ENCODE peak calls at places on chromosomes 7 and 10, in eight cellular contexts. One of them, this sample, is unnamed.

GRCh38 chr7:31408120-31408729 is 67.7 kb upstream of the NEUROD6 start:
- DNase-seq in effector CD8-positive, alpha-beta T cell: no peak
- DNase-seq in SK-MEL-5: no peak
- DNase-seq in ureter: no peak
- DNase-seq in M059J: peak
- DNase-seq in hypothalamus: no peak
- DNase-seq in 8988T: no peak
- DNase-seq in Ammon's horn: no peak
- DNase-seq in this sample: no peak

GRCh38 chr7:78039791-78040776 is 241.5 kb downstream of the PHTF2 start:
- DNase-seq in effector CD8-positive, alpha-beta T cell: peak
- DNase-seq in SK-MEL-5: peak
- DNase-seq in ureter: peak
- DNase-seq in M059J: no peak
- DNase-seq in hypothalamus: no peak
- DNase-seq in 8988T: peak
- DNase-seq in Ammon's horn: no peak
- DNase-seq in this sample: no peak

GRCh38 chr7:104926905-104927454 is 87.0 kb upstream of the KMT2E start:
- DNase-seq in effector CD8-positive, alpha-beta T cell: no peak
- DNase-seq in SK-MEL-5: no peak
- DNase-seq in ureter: no peak
- DNase-seq in M059J: no peak
- DNase-seq in hypothalamus: no peak
- DNase-seq in 8988T: no peak
- DNase-seq in Ammon's horn: peak
- DNase-seq in this sample: no peak

GRCh38 chr10:12807982-12808613 is 193.4 kb downstream of the CCDC3 start:
- DNase-seq in effector CD8-positive, alpha-beta T cell: no peak
- DNase-seq in SK-MEL-5: no peak
- DNase-seq in ureter: no peak
- DNase-seq in M059J: no peak
- DNase-seq in hypothalamus: no peak
- DNase-seq in 8988T: no peak
- DNase-seq in Ammon's horn: no peak
- DNase-seq in this sample: no peak

GRCh38 chr7:1852781-1853618 is 182.9 kb downstream of the ELFN1 start:
- DNase-seq in effector CD8-positive, alpha-beta T cell: no peak
- DNase-seq in SK-MEL-5: no peak
- DNase-seq in ureter: no peak
- DNase-seq in M059J: no peak
- DNase-seq in hypothalamus: no peak
- DNase-seq in 8988T: no peak
- DNase-seq in Ammon's horn: no peak
- DNase-seq in this sample: no peak

GRCh38 chr10:90818736-90819135 is 39.1 kb downstream of the HTR7 start:
- DNase-seq in effector CD8-positive, alpha-beta T cell: no peak
- DNase-seq in SK-MEL-5: no peak
- DNase-seq in ureter: no peak
- DNase-seq in M059J: no peak
- DNase-seq in hypothalamus: no peak
- DNase-seq in 8988T: no peak
- DNase-seq in Ammon's horn: no peak
- DNase-seq in this sample: no peak

GRCh38 chr10:129390147-129390546 is 76.9 kb upstream of the MGMT start:
- DNase-seq in effector CD8-positive, alpha-beta T cell: no peak
- DNase-seq in SK-MEL-5: no peak
- DNase-seq in ureter: no peak
- DNase-seq in M059J: no peak
- DNase-seq in hypothalamus: no peak
- DNase-seq in 8988T: no peak
- DNase-seq in Ammon's horn: no peak
- DNase-seq in this sample: no peak

GRCh38 chr10:123645615-123646014 is 20.5 kb upstream of the GPR26 start:
- DNase-seq in effector CD8-positive, alpha-beta T cell: no peak
- DNase-seq in SK-MEL-5: no peak
- DNase-seq in ureter: peak
- DNase-seq in M059J: no peak
- DNase-seq in hypothalamus: no peak
- DNase-seq in 8988T: no peak
- DNase-seq in Ammon's horn: no peak
- DNase-seq in this sample: peak

GRCh38 chr7:28145931-28146330 is 34.7 kb downstream of the JAZF1 start:
- DNase-seq in effector CD8-positive, alpha-beta T cell: no peak
- DNase-seq in SK-MEL-5: no peak
- DNase-seq in ureter: no peak
- DNase-seq in M059J: no peak
- DNase-seq in hypothalamus: no peak
- DNase-seq in 8988T: no peak
- DNase-seq in Ammon's horn: no peak
- DNase-seq in this sample: no peak

GRCh38 chr7:2038876-2039728 is 193.6 kb downstream of the MAD1L1 start:
- DNase-seq in effector CD8-positive, alpha-beta T cell: no peak
- DNase-seq in SK-MEL-5: no peak
- DNase-seq in ureter: no peak
- DNase-seq in M059J: no peak
- DNase-seq in hypothalamus: no peak
- DNase-seq in 8988T: no peak
- DNase-seq in Ammon's horn: no peak
- DNase-seq in this sample: peak

GRCh38 chr10:97873569-97873968 is 23.9 kb downstream of the GOLGA7B start:
- DNase-seq in effector CD8-positive, alpha-beta T cell: no peak
- DNase-seq in SK-MEL-5: no peak
- DNase-seq in ureter: no peak
- DNase-seq in M059J: no peak
- DNase-seq in hypothalamus: no peak
- DNase-seq in 8988T: no peak
- DNase-seq in Ammon's horn: no peak
- DNase-seq in this sample: no peak

GRCh38 chr10:132710746-132711617 is 75.0 kb downstream of the NKX6-2 start:
- DNase-seq in effector CD8-positive, alpha-beta T cell: no peak
- DNase-seq in SK-MEL-5: no peak
- DNase-seq in ureter: no peak
- DNase-seq in M059J: no peak
- DNase-seq in hypothalamus: no peak
- DNase-seq in 8988T: no peak
- DNase-seq in Ammon's horn: no peak
- DNase-seq in this sample: no peak

GRCh38 chr10:51629969-51630617 is 69.3 kb downstream of the CSTF2T start:
- DNase-seq in effector CD8-positive, alpha-beta T cell: no peak
- DNase-seq in SK-MEL-5: no peak
- DNase-seq in ureter: no peak
- DNase-seq in M059J: no peak
- DNase-seq in hypothalamus: no peak
- DNase-seq in 8988T: no peak
- DNase-seq in Ammon's horn: peak
- DNase-seq in this sample: no peak

GRCh38 chr7:27784399-27785053 is 44.6 kb downstream of the TAX1BP1 start:
- DNase-seq in effector CD8-positive, alpha-beta T cell: no peak
- DNase-seq in SK-MEL-5: peak
- DNase-seq in ureter: no peak
- DNase-seq in M059J: peak
- DNase-seq in hypothalamus: no peak
- DNase-seq in 8988T: no peak
- DNase-seq in Ammon's horn: peak
- DNase-seq in this sample: no peak

GRCh38 chr7:128908750-128909385 is 1.6 kb downstream of the KCP start:
- DNase-seq in effector CD8-positive, alpha-beta T cell: no peak
- DNase-seq in SK-MEL-5: no peak
- DNase-seq in ureter: no peak
- DNase-seq in M059J: no peak
- DNase-seq in hypothalamus: no peak
- DNase-seq in 8988T: peak
- DNase-seq in Ammon's horn: no peak
- DNase-seq in this sample: no peak

GRCh38 chr10:102453502-102453901 is 2.2 kb upstream of the C10orf95 start:
- DNase-seq in effector CD8-positive, alpha-beta T cell: no peak
- DNase-seq in SK-MEL-5: no peak
- DNase-seq in ureter: no peak
- DNase-seq in M059J: peak
- DNase-seq in hypothalamus: no peak
- DNase-seq in 8988T: no peak
- DNase-seq in Ammon's horn: no peak
- DNase-seq in this sample: no peak

GRCh38 chr7:38057829-38058228 is 120.2 kb upstream of the STARD3NL start:
- DNase-seq in effector CD8-positive, alpha-beta T cell: no peak
- DNase-seq in SK-MEL-5: no peak
- DNase-seq in ureter: no peak
- DNase-seq in M059J: peak
- DNase-seq in hypothalamus: no peak
- DNase-seq in 8988T: no peak
- DNase-seq in Ammon's horn: no peak
- DNase-seq in this sample: no peak

GRCh38 chr10:133286366-133286765 is 9.7 kb upstream of the ADAM8 start:
- DNase-seq in effector CD8-positive, alpha-beta T cell: no peak
- DNase-seq in SK-MEL-5: no peak
- DNase-seq in ureter: no peak
- DNase-seq in M059J: no peak
- DNase-seq in hypothalamus: no peak
- DNase-seq in 8988T: no peak
- DNase-seq in Ammon's horn: no peak
- DNase-seq in this sample: no peak

GRCh38 chr7:57348646-57349269 is 101.2 kb upstream of the ZNF716 start:
- DNase-seq in effector CD8-positive, alpha-beta T cell: no peak
- DNase-seq in SK-MEL-5: no peak
- DNase-seq in ureter: no peak
- DNase-seq in M059J: no peak
- DNase-seq in hypothalamus: no peak
- DNase-seq in 8988T: no peak
- DNase-seq in Ammon's horn: no peak
- DNase-seq in this sample: no peak

GRCh38 chr10:97788552-97789442 is 17.0 kb upstream of the SFRP5 start:
- DNase-seq in effector CD8-positive, alpha-beta T cell: no peak
- DNase-seq in SK-MEL-5: no peak
- DNase-seq in ureter: no peak
- DNase-seq in M059J: no peak
- DNase-seq in hypothalamus: no peak
- DNase-seq in 8988T: no peak
- DNase-seq in Ammon's horn: no peak
- DNase-seq in this sample: no peak

GRCh38 chr7:16891874-16892620 is 10.3 kb upstream of the AGR3 start:
- DNase-seq in effector CD8-positive, alpha-beta T cell: no peak
- DNase-seq in SK-MEL-5: no peak
- DNase-seq in ureter: no peak
- DNase-seq in M059J: peak
- DNase-seq in hypothalamus: no peak
- DNase-seq in 8988T: no peak
- DNase-seq in Ammon's horn: no peak
- DNase-seq in this sample: no peak

GRCh38 chr7:156147771-156148504 is 335.7 kb upstream of the SHH start:
- DNase-seq in effector CD8-positive, alpha-beta T cell: no peak
- DNase-seq in SK-MEL-5: no peak
- DNase-seq in ureter: no peak
- DNase-seq in M059J: no peak
- DNase-seq in hypothalamus: no peak
- DNase-seq in 8988T: no peak
- DNase-seq in Ammon's horn: no peak
- DNase-seq in this sample: no peak

GRCh38 chr10:28120043-28120749 is 121.3 kb upstream of the ODAD2 start:
- DNase-seq in effector CD8-positive, alpha-beta T cell: no peak
- DNase-seq in SK-MEL-5: no peak
- DNase-seq in ureter: no peak
- DNase-seq in M059J: peak
- DNase-seq in hypothalamus: no peak
- DNase-seq in 8988T: no peak
- DNase-seq in Ammon's horn: no peak
- DNase-seq in this sample: no peak

GRCh38 chr10:98293550-98294269 is 25.7 kb upstream of the LOXL4 start:
- DNase-seq in effector CD8-positive, alpha-beta T cell: no peak
- DNase-seq in SK-MEL-5: no peak
- DNase-seq in ureter: no peak
- DNase-seq in M059J: peak
- DNase-seq in hypothalamus: no peak
- DNase-seq in 8988T: no peak
- DNase-seq in Ammon's horn: no peak
- DNase-seq in this sample: no peak

GRCh38 chr7:27101906-27102577 is 441 bp downstream of the HOXA2 start:
- DNase-seq in effector CD8-positive, alpha-beta T cell: no peak
- DNase-seq in SK-MEL-5: no peak
- DNase-seq in ureter: no peak
- DNase-seq in M059J: no peak
- DNase-seq in hypothalamus: no peak
- DNase-seq in 8988T: no peak
- DNase-seq in Ammon's horn: no peak
- DNase-seq in this sample: peak

GRCh38 chr10:48199580-48200377 is 74.7 kb downstream of the FRMPD2 start:
- DNase-seq in effector CD8-positive, alpha-beta T cell: no peak
- DNase-seq in SK-MEL-5: no peak
- DNase-seq in ureter: no peak
- DNase-seq in M059J: peak
- DNase-seq in hypothalamus: no peak
- DNase-seq in 8988T: no peak
- DNase-seq in Ammon's horn: no peak
- DNase-seq in this sample: no peak

GRCh38 chr7:155360495-155361362 is 63.1 kb downstream of the INSIG1 start:
- DNase-seq in effector CD8-positive, alpha-beta T cell: no peak
- DNase-seq in SK-MEL-5: no peak
- DNase-seq in ureter: no peak
- DNase-seq in M059J: no peak
- DNase-seq in hypothalamus: no peak
- DNase-seq in 8988T: no peak
- DNase-seq in Ammon's horn: no peak
- DNase-seq in this sample: no peak

GRCh38 chr7:50735327-50735726 is 47.4 kb downstream of the GRB10 start:
- DNase-seq in effector CD8-positive, alpha-beta T cell: no peak
- DNase-seq in SK-MEL-5: no peak
- DNase-seq in ureter: no peak
- DNase-seq in M059J: no peak
- DNase-seq in hypothalamus: no peak
- DNase-seq in 8988T: no peak
- DNase-seq in Ammon's horn: no peak
- DNase-seq in this sample: no peak

GRCh38 chr7:65798111-65799075 is 74.5 kb upstream of the VKORC1L1 start:
- DNase-seq in effector CD8-positive, alpha-beta T cell: no peak
- DNase-seq in SK-MEL-5: no peak
- DNase-seq in ureter: no peak
- DNase-seq in M059J: peak
- DNase-seq in hypothalamus: no peak
- DNase-seq in 8988T: no peak
- DNase-seq in Ammon's horn: no peak
- DNase-seq in this sample: no peak

GRCh38 chr7:144784943-144785342 is 50.9 kb downstream of the TPK1 start:
- DNase-seq in effector CD8-positive, alpha-beta T cell: no peak
- DNase-seq in SK-MEL-5: peak
- DNase-seq in ureter: no peak
- DNase-seq in M059J: no peak
- DNase-seq in hypothalamus: no peak
- DNase-seq in 8988T: no peak
- DNase-seq in Ammon's horn: no peak
- DNase-seq in this sample: no peak

GRCh38 chr7:38451840-38452239 is 178.4 kb upstream of the TARP start:
- DNase-seq in effector CD8-positive, alpha-beta T cell: no peak
- DNase-seq in SK-MEL-5: peak
- DNase-seq in ureter: no peak
- DNase-seq in M059J: peak
- DNase-seq in hypothalamus: no peak
- DNase-seq in 8988T: no peak
- DNase-seq in Ammon's horn: peak
- DNase-seq in this sample: no peak

GRCh38 chr7:92810242-92810611 is 26.1 kb downstream of the CDK6 start:
- DNase-seq in effector CD8-positive, alpha-beta T cell: no peak
- DNase-seq in SK-MEL-5: no peak
- DNase-seq in ureter: no peak
- DNase-seq in M059J: peak
- DNase-seq in hypothalamus: no peak
- DNase-seq in 8988T: no peak
- DNase-seq in Ammon's horn: no peak
- DNase-seq in this sample: no peak

GRCh38 chr7:5549096-5549896 is 125.7 kb upstream of the TNRC18 start:
- DNase-seq in effector CD8-positive, alpha-beta T cell: no peak
- DNase-seq in SK-MEL-5: peak
- DNase-seq in ureter: peak
- DNase-seq in M059J: peak
- DNase-seq in hypothalamus: no peak
- DNase-seq in 8988T: peak
- DNase-seq in Ammon's horn: no peak
- DNase-seq in this sample: no peak

GRCh38 chr10:100014129-100014762 is 4.5 kb upstream of the DNMBP start:
- DNase-seq in effector CD8-positive, alpha-beta T cell: no peak
- DNase-seq in SK-MEL-5: no peak
- DNase-seq in ureter: no peak
- DNase-seq in M059J: no peak
- DNase-seq in hypothalamus: no peak
- DNase-seq in 8988T: no peak
- DNase-seq in Ammon's horn: no peak
- DNase-seq in this sample: no peak